ENCODE peak calls at places on chromosomes 1 and 21, in four cellular contexts. D is H9, A is NCI-H1694 treated with DMSO at 0.1 percent for 48 hours, C is cardiac muscle cell. Q is an unnamed sample.

GRCh38 chr1:42681771-42682483 is at the start of gene YBX1:
- DNase-seq in D (peak; percentile 96), A (peak; percentile 99), C (peak; percentile 99), Q (peak; percentile 99)

GRCh38 chr1:21624577-21625389 is 44.4 kb downstream of the RAP1GAP start:
- DNase-seq in D (no peak), A (peak; percentile 74), C (peak; percentile 17), Q (no peak)

GRCh38 chr1:204841798-204842197 is 28.9 kb upstream of the NFASC start:
- DNase-seq in D (no peak), A (no peak), C (no peak), Q (no peak)

GRCh38 chr1:156285437-156285836 is 1.3 kb downstream of the TMEM79 start:
- DNase-seq in D (no peak), A (no peak), C (no peak), Q (no peak)

GRCh38 chr1:228983231-228983660 is 248.0 kb downstream of the RHOU start:
- DNase-seq in D (peak; percentile 13), A (no peak), C (no peak), Q (no peak)

GRCh38 chr1:106619827-106620134 is 436.7 kb upstream of the PRMT6 start:
- DNase-seq in D (no peak), A (no peak), C (no peak), Q (no peak)

GRCh38 chr1:145720556-145720877 is 1.2 kb downstream of the CD160 start:
- DNase-seq in D (no peak), A (no peak), C (peak; percentile 30), Q (peak; percentile 58)

GRCh38 chr1:200483491-200484143 is 73.8 kb upstream of the ZNF281 start:
- DNase-seq in D (peak; percentile 55), A (no peak), C (peak; percentile 93), Q (peak; percentile 94)

GRCh38 chr1:226568077-226568831 is 19.7 kb downstream of the STUM start:
- DNase-seq in D (peak; percentile 81), A (peak; percentile 15), C (peak; percentile 47), Q (no peak)

GRCh38 chr1:203818399-203818798 is 23.0 kb downstream of the ZBED6 start:
- DNase-seq in D (no peak), A (no peak), C (no peak), Q (no peak)

GRCh38 chr1:96727860-96728259 is 6.3 kb downstream of the PTBP2 start:
- DNase-seq in D (no peak), A (no peak), C (no peak), Q (no peak)

GRCh38 chr1:102595106-102595505 is 513.2 kb downstream of the COL11A1 start:
- DNase-seq in D (no peak), A (no peak), C (no peak), Q (no peak)

GRCh38 chr21:38261851-38262250 is 5.1 kb downstream of the KCNJ15 start:
- DNase-seq in D (no peak), A (no peak), C (no peak), Q (no peak)

GRCh38 chr1:206809504-206810084 is 37.3 kb upstream of the IL10 start:
- DNase-seq in D (no peak), A (peak; percentile 25), C (peak; percentile 71), Q (no peak)

GRCh38 chr21:25626752-25627151 is 12.3 kb upstream of the JAM2 start:
- DNase-seq in D (no peak), A (no peak), C (peak; percentile 9), Q (no peak)

GRCh38 chr1:164561007-164561406 is 2.0 kb downstream of the PBX1 start:
- DNase-seq in D (no peak), A (peak; percentile 40), C (no peak), Q (no peak)

GRCh38 chr1:167221126-167221803 is 579 bp downstream of the POU2F1 start:
- DNase-seq in D (peak; percentile 48), A (no peak), C (peak; percentile 16), Q (no peak)

GRCh38 chr1:222546548-222547259 is 1.2 kb downstream of the HHIPL2 start:
- DNase-seq in D (no peak), A (no peak), C (peak; percentile 82), Q (peak; percentile 95)

GRCh38 chr1:231970684-231971083 is 344.1 kb downstream of the DISC1 start:
- DNase-seq in D (no peak), A (no peak), C (no peak), Q (no peak)

GRCh38 chr21:34537838-34538237 is 25.8 kb upstream of the KCNE1 start:
- DNase-seq in D (no peak), A (no peak), C (peak; percentile 46), Q (no peak)

GRCh38 chr1:14549897-14550635 is 48.4 kb upstream of the KAZN start:
- DNase-seq in D (no peak), A (no peak), C (no peak), Q (no peak)

GRCh38 chr1:67710417-67710816 is 25.4 kb downstream of the GADD45A start:
- DNase-seq in D (no peak), A (no peak), C (peak; percentile 68), Q (no peak)